ENCODE peak calls at places on chromosomes 1 and 21, in seven cellular contexts. N is mesendoderm, S is IMR-90, V is neuronal stem cell, C is H1, G is mesenchymal stem cell, X is trophoblast cell. A is an unnamed sample.
A peak's percentile ranks its signal among the peaks of the same experiment; 100 is the strongest.

GRCh38 chr21:43359081-43359822 is 67.7 kb downstream of the SIK1 start:
- DNase-seq in N (no peak), X (no peak), C (no peak), S (no peak), V (no peak), G (no peak), A (no peak)

GRCh38 chr1:117466761-117467160 is 99.5 kb downstream of the MAN1A2 start:
- DNase-seq in X (no peak), S (peak; percentile 13), V (no peak), C (no peak), G (peak; percentile 10), N (no peak), A (no peak)

GRCh38 chr1:20248954-20249612 is 41.6 kb upstream of the VWA5B1 start:
- DNase-seq in X (no peak), N (no peak), G (no peak), V (no peak), S (no peak), C (no peak), A (no peak)

GRCh38 chr1:236303675-236304074 is 21.9 kb upstream of the ERO1B start:
- DNase-seq in G (no peak), N (no peak), X (no peak), C (no peak), S (no peak), V (no peak), A (peak; percentile 36)

GRCh38 chr1:22582670-22583635 is 19.7 kb downstream of the EPHA8 start:
- DNase-seq in S (no peak), V (no peak), G (no peak), X (no peak), C (no peak), N (no peak), A (no peak)

GRCh38 chr1:192903142-192903541 is 94.3 kb downstream of the RGS2 start:
- DNase-seq in V (no peak), S (no peak), C (no peak), N (no peak), X (no peak), G (no peak), A (no peak)

GRCh38 chr21:37503848-37504467 is 137.4 kb downstream of the DYRK1A start:
- DNase-seq in C (no peak), N (peak; percentile 25), X (no peak), V (no peak), G (peak; percentile 85), S (peak; percentile 87), A (no peak)

GRCh38 chr21:27112186-27112585 is 145.3 kb upstream of the ADAMTS5 start:
- DNase-seq in V (no peak), X (no peak), N (no peak), S (peak; percentile 32), G (no peak), C (no peak), A (no peak)

GRCh38 chr1:177966199-177966598 is 3.7 kb downstream of the SEC16B start:
- DNase-seq in X (no peak), S (peak; percentile 13), N (no peak), G (no peak), C (no peak), V (no peak), A (no peak)

GRCh38 chr1:31505884-31506497 is 70.3 kb upstream of the TINAGL1 start:
- DNase-seq in N (no peak), X (no peak), G (peak; percentile 56), C (no peak), S (peak; percentile 84), V (no peak), A (peak; percentile 9)

GRCh38 chr1:63423649-63424048 is 56.2 kb downstream of the ALG6 start:
- DNase-seq in G (no peak), N (no peak), S (no peak), C (no peak), V (no peak), X (no peak), A (no peak)

GRCh38 chr1:26729633-26730032 is 33.8 kb downstream of the ARID1A start:
- DNase-seq in N (no peak), S (no peak), X (peak; percentile 55), V (no peak), C (no peak), G (no peak), A (no peak)

GRCh38 chr1:59565611-59566410 is 248.9 kb upstream of the HOOK1 start:
- DNase-seq in N (no peak), C (no peak), V (no peak), S (peak; percentile 94), G (peak; percentile 97), X (no peak), A (no peak)

GRCh38 chr1:232743999-232744398 is 61.2 kb upstream of the MAP10 start:
- DNase-seq in V (no peak), S (no peak), G (peak; percentile 4), C (no peak), X (no peak), N (no peak), A (no peak)

GRCh38 chr1:232571523-232571922 is 58.4 kb downstream of the SIPA1L2 start:
- DNase-seq in G (peak; percentile 43), V (no peak), X (no peak), C (no peak), N (peak; percentile 63), S (peak; percentile 35), A (no peak)

GRCh38 chr1:182397653-182398388 is 2.6 kb downstream of the TEDDM1 start:
- DNase-seq in G (no peak), S (peak; percentile 33), X (peak; percentile 91), N (no peak), V (no peak), C (no peak), A (no peak)

GRCh38 chr1:33220701-33221384 is 35.4 kb upstream of the ZNF362 start:
- DNase-seq in N (peak; percentile 73), S (no peak), G (no peak), V (no peak), C (no peak), X (peak; percentile 55), A (peak; percentile 41)

GRCh38 chr1:89587728-89588127 is 45.2 kb upstream of the LRRC8C start:
- DNase-seq in X (no peak), C (no peak), G (no peak), V (no peak), S (no peak), N (no peak), A (no peak)

GRCh38 chr1:21355956-21356355 is 65.7 kb upstream of the ECE1 start:
- DNase-seq in G (no peak), V (no peak), C (no peak), S (no peak), X (no peak), N (no peak), A (no peak)

GRCh38 chr1:70633004-70633403 is 221.9 kb downstream of the CTH start:
- DNase-seq in C (no peak), S (no peak), X (no peak), V (no peak), G (no peak), N (no peak), A (no peak)

GRCh38 chr1:70627910-70628309 is 216.8 kb downstream of the CTH start:
- DNase-seq in V (no peak), S (no peak), X (no peak), G (no peak), C (no peak), N (no peak), A (no peak)

DNA sequence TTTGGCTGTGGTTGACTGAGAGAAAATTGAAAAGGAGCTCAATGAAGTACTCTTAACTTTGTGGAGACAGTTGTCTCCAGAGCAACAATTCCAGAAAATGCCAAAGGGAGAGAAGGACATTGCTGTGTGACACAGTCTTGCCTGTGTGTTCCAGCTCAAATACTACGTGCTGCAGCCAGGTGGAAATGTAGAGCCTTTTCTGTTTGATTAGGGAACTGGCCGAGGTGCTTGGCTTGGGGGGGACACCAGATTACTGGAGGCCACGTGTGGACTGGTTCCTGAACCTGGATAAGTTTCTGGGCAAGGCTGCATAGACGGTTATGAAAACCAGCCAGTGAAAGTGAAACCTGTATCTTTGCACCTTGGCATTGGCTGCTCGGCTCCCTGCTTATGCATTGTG is 217.9 kb downstream of the CTH start:
- DNase-seq in C (no peak), G (no peak), S (no peak), N (no peak), V (no peak), X (no peak), A (no peak)
- H2BK5ac ChIP-seq in C (no peak overlapping the region), G (no peak overlapping the region), S (no peak overlapping the region), N (no peak overlapping the region), V (no peak overlapping the region), X (no peak overlapping the region), A (no peak overlapping the region)

GRCh38 chr21:18170221-18170620 is 74.4 kb upstream of the CHODL start:
- DNase-seq in G (no peak), N (no peak), X (no peak), V (no peak), C (no peak), S (no peak), A (no peak)

GRCh38 chr21:18164933-18165332 is 79.7 kb upstream of the CHODL start:
- DNase-seq in X (no peak), C (no peak), G (no peak), S (no peak), V (no peak), N (peak; percentile 32), A (no peak)

GRCh38 chr21:18168108-18168507 is 76.5 kb upstream of the CHODL start:
- DNase-seq in N (no peak), C (no peak), S (no peak), G (no peak), X (no peak), V (no peak), A (no peak)

GRCh38 chr21:18174370-18174769 is 70.3 kb upstream of the CHODL start:
- DNase-seq in X (no peak), G (no peak), V (no peak), S (no peak), N (no peak), C (no peak), A (no peak)

DNA sequence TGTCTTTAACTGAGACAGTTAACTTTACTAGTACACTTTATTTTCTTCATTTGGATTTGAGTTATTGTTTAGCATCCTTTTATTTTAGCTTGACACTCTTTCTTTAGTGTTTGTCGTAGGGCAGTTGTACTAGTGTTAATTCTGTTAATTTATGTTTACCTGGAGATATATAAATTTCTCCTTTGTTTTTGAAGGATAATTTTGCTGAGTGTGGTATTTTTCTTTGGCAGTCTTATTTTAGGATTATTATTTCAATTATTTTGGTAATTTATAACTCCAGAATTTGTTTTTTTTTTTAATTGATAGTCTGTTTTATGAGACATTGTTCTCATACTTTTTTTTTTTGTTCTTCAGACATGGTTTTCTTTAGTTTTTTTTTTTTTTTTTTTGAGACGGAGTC is 73.8 kb upstream of the CHODL start:
- DNase-seq in S (no peak), X (no peak), G (no peak), N (no peak), V (no peak), C (no peak), A (no peak)
- H3K79me1 ChIP-seq in S (no peaks in the 10 kb centered on the region), X (no peaks in the 10 kb centered on the region), G (no peaks in the 10 kb centered on the region), N (no peaks in the 10 kb centered on the region), V (no peaks in the 10 kb centered on the region), C (no peaks in the 10 kb centered on the region), A (no peaks in the 10 kb centered on the region)

DNA sequence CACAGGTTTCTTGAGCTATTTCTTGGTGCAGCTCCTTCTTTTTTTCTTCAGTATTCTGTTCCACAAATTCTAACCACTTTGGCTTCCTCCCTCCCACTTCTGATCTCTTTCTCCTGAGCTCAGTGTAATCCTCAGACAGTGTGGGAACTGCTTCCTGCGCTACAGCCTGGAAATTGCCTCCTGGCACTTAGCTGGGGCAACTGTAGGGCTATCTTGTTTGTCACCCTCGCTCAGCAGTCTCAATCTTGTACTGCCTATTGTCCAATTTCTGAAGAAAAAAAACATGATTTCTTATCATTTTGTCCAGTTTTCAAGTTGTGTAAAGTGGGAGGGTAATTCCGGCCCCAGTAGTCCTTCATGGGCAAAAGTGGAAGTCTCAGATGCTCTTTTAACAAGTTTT is 23.9 kb upstream of the GALNT2 start:
- DNase-seq in S (no peak), N (no peak), C (no peak), V (no peak), X (no peak), G (no peak), A (no peak)
- H2BK5ac ChIP-seq in S (no peak overlapping the region), N (no peak overlapping the region), C (no peak overlapping the region), V (no peak overlapping the region), X (no peak overlapping the region), G (no peak overlapping the region), A (no peak overlapping the region)

GRCh38 chr1:97307151-97307550 is 585.6 kb downstream of the PTBP2 start:
- DNase-seq in N (no peak), X (no peak), V (no peak), S (no peak), C (no peak), G (no peak), A (no peak)
- H3K79me1 ChIP-seq in N (no peaks in the 10 kb centered on the region), X (no peaks in the 10 kb centered on the region), V (no peaks in the 10 kb centered on the region), S (no peaks in the 10 kb centered on the region), C (no peaks in the 10 kb centered on the region), G (no peaks in the 10 kb centered on the region), A (no peaks in the 10 kb centered on the region)

A was measured in H9.